ENCODE peak calls at places on chromosomes 4 and X, in six cellular contexts. T, L, J, S, A and Y are unnamed samples.
A peak's percentile ranks its signal among the peaks of the same experiment; 100 is the strongest.

GRCh38 chr4:112766422-112766821 is 129.5 kb downstream of the LARP7 start:
- DNase-seq in T (no peak), L (no peak), J (peak; percentile 25), S (no peak), A (peak; percentile 17), Y (peak; percentile 40)

GRCh38 chr4:89283226-89283974 is 24.2 kb downstream of the GPRIN3 start:
- DNase-seq in T (no peak), L (no peak), J (no peak), S (no peak), A (no peak), Y (peak; percentile 62)

GRCh38 chrX:39946822-39947221 is 150.9 kb downstream of the BCOR start:
- DNase-seq in T (no peak), L (no peak), J (peak; percentile 79), S (no peak), A (peak; percentile 81), Y (peak; percentile 89)

GRCh38 chrX:125132274-125132673 is 187.4 kb upstream of the TEX13C start:
- DNase-seq in T (no peak), L (no peak), J (no peak), S (no peak), A (peak; percentile 0), Y (no peak)

GRCh38 chrX:154409222-154409871 is at the start of gene DNASE1L1:
- DNase-seq in T (peak; percentile 76), L (peak; percentile 63), J (peak; percentile 62), S (peak; percentile 85), A (peak; percentile 87), Y (peak; percentile 91)

GRCh38 chrX:21972721-21973120 is 32.2 kb downstream of the SMS start:
- DNase-seq in T (no peak), L (no peak), J (no peak), S (no peak), A (peak; percentile 83), Y (peak; percentile 85)

GRCh38 chrX:119013146-119013545 is 38.7 kb downstream of the LONRF3 start:
- DNase-seq in T (no peak), L (no peak), J (no peak), S (no peak), A (no peak), Y (no peak)

GRCh38 chr4:128455076-128455345 is 167.4 kb upstream of the PGRMC2 start:
- DNase-seq in T (no peak), L (no peak), J (no peak), S (peak; percentile 23), A (no peak), Y (no peak)

GRCh38 chr4:165873298-165874071 is 448 bp downstream of the TLL1 start:
- DNase-seq in T (peak; percentile 28), L (peak; percentile 21), J (peak; percentile 33), S (peak; percentile 18), A (no peak), Y (peak; percentile 30)

GRCh38 chrX:72349190-72349589 is 43.5 kb upstream of the CITED1 start:
- DNase-seq in T (no peak), L (peak; percentile 16), J (no peak), S (no peak), A (no peak), Y (no peak)

GRCh38 chr4:25949166-25949748 is 35.2 kb downstream of the SMIM20 start:
- DNase-seq in T (no peak), L (no peak), J (no peak), S (no peak), A (no peak), Y (peak; percentile 34)